ENCODE peak calls at places on chromosomes 6 and 20, in five cellular contexts. X is IMR-90, I is neuronal stem cell, N is H9, D is H1. F is an unnamed sample.

GRCh38 chr6:130365166-130366010 is 429 bp upstream of the TMEM200A start:
- DNase-seq in I (peak; percentile 73), N (peak; percentile 83), X (peak; percentile 70), D (peak; percentile 39), F (peak; percentile 81)

GRCh38 chr6:17506531-17506930 is 93.6 kb upstream of the FAM8A1 start:
- DNase-seq in X (no peak), I (no peak), D (no peak), N (no peak), F (no peak)

GRCh38 chr6:127932708-127933107 is 31.9 kb upstream of the THEMIS start:
- DNase-seq in D (no peak), N (no peak), X (no peak), I (no peak), F (no peak)

GRCh38 chr20:17223553-17223952 is 3.3 kb upstream of the PCSK2 start:
- DNase-seq in N (no peak), X (no peak), D (no peak), I (no peak), F (no peak)

GRCh38 chr6:56759521-56759920 is 116.8 kb upstream of the DST start:
- DNase-seq in X (no peak), D (no peak), N (no peak), I (peak; percentile 67), F (no peak)

GRCh38 chr6:132814716-132815570 is 574 bp downstream of the RPS12 start:
- DNase-seq in I (no peak), N (no peak), D (no peak), X (no peak), F (no peak)

GRCh38 chr20:24697411-24697810 is 228.0 kb downstream of the SYNDIG1 start:
- DNase-seq in N (peak; percentile 8), X (no peak), D (no peak), I (no peak), F (no peak)

GRCh38 chr20:60955687-60956086 is 296.4 kb upstream of the CDH4 start:
- DNase-seq in I (no peak), X (no peak), D (no peak), N (no peak), F (no peak)

GRCh38 chr20:60789399-60789798 is 462.7 kb upstream of the CDH4 start:
- DNase-seq in I (no peak), X (no peak), D (no peak), N (no peak), F (no peak)

GRCh38 chr20:64084209-64085152 is at the start of gene LKAAEAR1:
- DNase-seq in N (peak; percentile 63), I (no peak), X (no peak), D (no peak), F (no peak)

GRCh38 chr20:37911838-37912273 is 8.9 kb downstream of the VSTM2L start:
- DNase-seq in D (no peak), X (peak; percentile 4), N (peak; percentile 87), I (no peak), F (no peak)

GRCh38 chr6:5438882-5439584 is 177.7 kb downstream of the FARS2 start:
- DNase-seq in N (peak; percentile 70), I (no peak), D (peak; percentile 59), X (no peak), F (no peak)

GRCh38 chr6:7107578-7108195 is at the start of gene RREB1:
- DNase-seq in X (peak; percentile 54), N (peak; percentile 70), D (no peak), I (peak; percentile 58), F (peak; percentile 75)

GRCh38 chr6:760982-761955 is 68.3 kb upstream of the EXOC2 start:
- DNase-seq in X (no peak), N (no peak), D (no peak), I (no peak), F (no peak)

GRCh38 chr6:46002264-46002663 is 13.4 kb downstream of the CLIC5 start:
- DNase-seq in D (no peak), I (no peak), N (no peak), X (no peak), F (no peak)

GRCh38 chr6:139337830-139338229 is 36.6 kb downstream of the CITED2 start:
- DNase-seq in D (no peak), X (no peak), I (no peak), N (no peak), F (no peak)

GRCh38 chr6:3751730-3752537 is 421 bp upstream of the PXDC1 start:
- DNase-seq in D (no peak), N (peak; percentile 78), I (peak; percentile 78), X (peak; percentile 93), F (peak; percentile 94)

GRCh38 chr6:15399651-15400470 is 154.0 kb downstream of the JARID2 start:
- DNase-seq in N (no peak), X (peak; percentile 82), D (no peak), I (no peak), F (peak; percentile 84)

GRCh38 chr6:129895692-129896091 is 34.6 kb upstream of the TMEM244 start:
- DNase-seq in D (no peak), X (peak; percentile 60), I (no peak), N (no peak), F (no peak)

GRCh38 chr6:56821005-56821432 is 133.9 kb upstream of the BEND6 start:
- DNase-seq in X (no peak), I (no peak), D (no peak), N (no peak), F (no peak)

GRCh38 chr6:116779569-116780164 is 14.1 kb upstream of the FAM162B start:
- DNase-seq in D (no peak), I (peak; percentile 26), N (no peak), X (peak; percentile 36), F (peak; percentile 44)

GRCh38 chr6:145863988-145864616 is 49.5 kb upstream of the FBXO30 start:
- DNase-seq in D (no peak), N (no peak), I (no peak), X (no peak), F (no peak)

GRCh38 chr6:11368264-11368663 is 135.8 kb upstream of the NEDD9 start:
- DNase-seq in I (no peak), X (no peak), N (no peak), D (no peak), F (no peak)

GRCh38 chr6:127205031-127205430 is 61.6 kb upstream of the RNF146 start:
- DNase-seq in D (no peak), N (no peak), I (no peak), X (peak; percentile 7), F (peak; percentile 71)

GRCh38 chr6:134052776-134053120 is 324 bp upstream of the SLC2A12 start:
- DNase-seq in N (no peak), I (no peak), X (no peak), D (no peak), F (no peak)

GRCh38 chr20:20102163-20102562 is 49.8 kb downstream of the CFAP61 start:
- DNase-seq in X (no peak), I (no peak), D (no peak), N (no peak), F (no peak)

GRCh38 chr6:32168807-32169206 is 4.4 kb downstream of the EGFL8 start:
- DNase-seq in I (no peak), X (peak; percentile 12), D (no peak), N (no peak), F (no peak)

GRCh38 chr6:37741757-37742400 is 44.2 kb upstream of the MDGA1 start:
- DNase-seq in N (peak; percentile 56), X (no peak), D (no peak), I (peak; percentile 42), F (peak; percentile 34)

GRCh38 chr6:37738216-37738615 is 40.5 kb upstream of the MDGA1 start:
- DNase-seq in D (no peak), N (no peak), I (no peak), X (no peak), F (no peak)

GRCh38 chr6:37739618-37740017 is 41.9 kb upstream of the MDGA1 start:
- DNase-seq in X (no peak), D (no peak), N (no peak), I (no peak), F (no peak)

GRCh38 chr6:37745748-37746147 is 48.1 kb upstream of the MDGA1 start:
- DNase-seq in X (no peak), N (no peak), I (no peak), D (no peak), F (no peak)

GRCh38 chr6:37742401-37742760 is 44.7 kb upstream of the MDGA1 start:
- DNase-seq in I (no peak), D (no peak), X (no peak), N (no peak), F (no peak)
- H3K23ac ChIP-seq in I (no peak overlapping the region), D (no peak overlapping the region), X (no peak overlapping the region), N (no peak overlapping the region), F (no peak overlapping the region)

GRCh38 chr20:45919951-45920794 is 8.2 kb upstream of the PLTP start:
- DNase-seq in I (no peak), X (peak; percentile 75), N (no peak), D (no peak), F (peak; percentile 36)
- H3K9ac ChIP-seq in I (no peak overlapping the region), X (peak overlapping the region; percentile 55), N (no peak overlapping the region), D (no peak overlapping the region), F (peak overlapping the region; percentile 74)

DNA sequence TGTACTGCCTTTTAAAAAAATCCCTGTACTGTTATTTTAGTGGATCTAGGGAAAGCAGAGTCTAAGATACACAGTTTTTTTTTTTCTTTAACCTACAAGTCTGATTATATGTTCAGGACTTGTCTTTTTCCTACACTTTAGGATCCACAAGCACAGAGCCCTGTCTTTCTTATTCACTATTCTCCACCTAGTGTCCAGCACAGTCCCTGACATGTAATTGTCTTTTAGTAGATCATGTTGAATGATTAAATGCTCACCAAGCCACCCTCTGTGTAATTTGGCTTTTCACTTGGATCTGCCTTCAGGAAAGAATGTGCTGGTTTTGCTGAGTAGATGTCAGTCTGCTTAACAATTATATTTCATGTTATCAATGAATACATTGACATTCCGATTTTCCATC is 35.8 kb upstream of the YWHAB start:
- DNase-seq in D (no peak), X (no peak), N (no peak), I (no peak), F (no peak)
- H2BK15ac ChIP-seq in D (no peak overlapping the region), X (no peak overlapping the region), N (no peak overlapping the region), I (no peak overlapping the region), F (no peak overlapping the region)

DNA sequence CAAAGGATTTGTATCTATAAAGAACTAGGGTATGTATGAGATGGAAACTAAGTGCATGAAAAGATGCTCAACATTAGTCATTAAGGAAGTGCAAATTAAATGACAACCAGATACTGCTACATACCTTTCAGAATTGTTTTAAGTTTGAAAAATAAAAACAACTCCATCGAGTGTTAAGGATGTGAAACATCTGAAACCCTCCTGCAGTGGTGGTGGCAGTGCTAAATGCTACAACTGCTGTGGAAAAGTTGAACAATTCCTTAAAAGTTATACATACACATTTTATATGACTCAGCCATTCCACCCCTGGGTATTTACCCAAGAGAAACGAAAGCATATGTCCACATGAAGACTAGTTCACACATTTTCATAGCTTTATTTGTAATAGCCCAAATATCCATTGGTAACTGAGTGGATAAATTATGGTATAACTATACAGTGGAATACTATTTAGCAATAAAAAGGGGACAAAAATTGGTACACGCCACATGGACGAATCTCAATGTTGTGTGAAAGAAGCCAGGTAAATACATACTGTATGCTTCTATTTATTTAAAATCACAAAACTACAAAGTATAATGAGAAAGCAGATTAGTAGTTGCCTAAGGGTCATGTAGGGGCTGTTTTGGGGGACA is 10.6 kb downstream of the ARMH2 start:
- DNase-seq in D (no peak), N (no peak), X (peak; percentile 81), I (no peak), F (peak; percentile 60)
- H3K23ac ChIP-seq in D (no peak overlapping the region), N (no peak overlapping the region), X (no peak overlapping the region), I (no peak overlapping the region), F (no peak overlapping the region)

DNA sequence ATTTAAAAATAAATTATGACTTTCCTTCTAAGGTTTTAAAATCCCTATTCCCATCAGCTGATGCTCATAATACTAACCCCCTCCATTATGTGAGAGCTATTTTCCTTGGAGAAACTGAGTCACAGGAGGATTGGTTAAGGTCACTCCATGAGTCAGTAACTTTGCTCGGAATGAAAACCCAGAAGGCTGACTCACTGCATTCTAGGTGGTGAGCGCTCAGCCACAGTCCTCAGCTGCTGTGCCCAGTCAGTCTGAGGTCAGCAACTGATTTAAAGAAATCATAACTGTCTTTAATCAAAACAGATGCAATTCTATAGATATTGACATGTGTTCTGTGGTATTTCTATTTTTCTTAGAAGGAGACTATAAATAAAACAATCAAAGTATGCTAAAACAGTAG is 359.2 kb downstream of the GJA1 start:
- DNase-seq in X (peak; percentile 97), I (no peak), N (no peak), D (no peak), F (peak; percentile 86)
- H3K9ac ChIP-seq in X (no peak overlapping the region), I (no peak overlapping the region), N (no peak overlapping the region), D (no peak overlapping the region), F (peak overlapping the region; percentile 68)